ENCODE peak calls at places on chromosome X, in six cellular contexts. D, W, O, H, P and Z are unnamed samples.

GRCh38 chrX:70452143-70452733 is 7.6 kb downstream of the DLG3 start:
- DNase-seq in D (peak; percentile 68), W (peak; percentile 17), O (peak; percentile 68), H (peak; percentile 59), P (peak; percentile 57), Z (peak; percentile 49)

GRCh38 chrX:16278927-16279326 is 111.6 kb downstream of the MAGEB17 start:
- DNase-seq in D (no peak), W (no peak), O (no peak), H (peak; percentile 12), P (no peak), Z (no peak)

GRCh38 chrX:125203379-125203736 is 116.3 kb upstream of the TEX13C start:
- DNase-seq in D (peak; percentile 51), W (no peak), O (peak; percentile 63), H (peak; percentile 40), P (peak; percentile 8), Z (no peak)

GRCh38 chrX:106946449-106946848 is 26.2 kb downstream of the CLDN2 start:
- DNase-seq in D (no peak), W (no peak), O (no peak), H (no peak), P (no peak), Z (no peak)

GRCh38 chrX:22395372-22395771 is 122.7 kb downstream of the CBLL2 start:
- DNase-seq in D (no peak), W (peak; percentile 59), O (no peak), H (no peak), P (no peak), Z (no peak)

GRCh38 chrX:121013897-121014455 is 28.4 kb upstream of the CT47A1 start:
- DNase-seq in D (no peak), W (no peak), O (no peak), H (no peak), P (no peak), Z (no peak)

GRCh38 chrX:68146054-68146453 is 287.2 kb downstream of the OPHN1 start:
- DNase-seq in D (no peak), W (peak; percentile 62), O (no peak), H (peak; percentile 20), P (no peak), Z (no peak)

GRCh38 chrX:48508400-48509244 is at the start of gene PORCN:
- DNase-seq in D (peak; percentile 92), W (peak; percentile 35), O (peak; percentile 89), H (peak; percentile 84), P (peak; percentile 87), Z (peak; percentile 84)

GRCh38 chrX:106959897-106960296 is 39.7 kb downstream of the CLDN2 start:
- DNase-seq in D (no peak), W (peak; percentile 33), O (no peak), H (peak; percentile 47), P (no peak), Z (no peak)

GRCh38 chrX:56563231-56564116 is at the start of gene UBQLN2:
- DNase-seq in D (peak; percentile 90), W (peak; percentile 70), O (peak; percentile 87), H (peak; percentile 80), P (peak; percentile 84), Z (peak; percentile 73)

GRCh38 chrX:110992611-110993010 is 103.4 kb upstream of the PAK3 start:
- DNase-seq in D (no peak), W (peak; percentile 13), O (no peak), H (peak; percentile 65), P (no peak), Z (no peak)

GRCh38 chrX:96807318-96807717 is 76.4 kb upstream of the RPA4 start:
- DNase-seq in D (no peak), W (no peak), O (no peak), H (no peak), P (no peak), Z (no peak)

GRCh38 chrX:3743821-3744439 is 30.5 kb upstream of the PRKX start:
- DNase-seq in D (no peak), W (no peak), O (no peak), H (no peak), P (no peak), Z (no peak)

GRCh38 chrX:17023670-17024069 is 77.2 kb downstream of the REPS2 start:
- DNase-seq in D (no peak), W (no peak), O (no peak), H (no peak), P (no peak), Z (no peak)

GRCh38 chrX:6228720-6229119 is at the start of gene NLGN4X:
- DNase-seq in D (no peak), W (no peak), O (no peak), H (peak; percentile 51), P (no peak), Z (no peak)

GRCh38 chrX:42943051-42943450 is 165.1 kb upstream of the PPP1R2C start:
- DNase-seq in D (no peak), W (no peak), O (no peak), H (no peak), P (no peak), Z (no peak)

DNA sequence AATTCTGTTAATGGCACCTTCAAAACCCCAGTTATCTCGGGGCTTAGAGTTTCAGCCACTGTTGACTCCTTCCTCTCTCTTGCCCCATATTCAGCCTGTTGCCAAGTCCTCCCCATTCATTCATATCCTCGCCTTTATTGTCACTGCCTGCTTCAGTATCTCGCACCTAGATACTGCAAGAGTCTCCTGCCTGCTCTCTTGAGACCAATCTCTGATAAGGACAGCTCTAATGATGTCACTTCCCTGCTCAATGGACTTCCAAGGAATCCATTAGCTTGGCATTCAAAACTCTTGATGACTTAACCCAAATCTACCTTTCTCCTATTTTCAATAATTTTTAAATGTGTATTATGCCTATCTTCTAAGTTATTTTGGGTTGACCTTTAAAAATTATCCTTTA is 1.1 kb upstream of the UBE2A start:
- DNase-seq in D (no peak), W (no peak), O (no peak), H (no peak), P (no peak), Z (no peak)
- H3K27ac ChIP-seq in D (peak overlapping the region; percentile 89), W (no peak overlapping the region), O (peak overlapping the region; percentile 95), H (no peak overlapping the region), P (peak overlapping the region; percentile 89), Z (no peak overlapping the region)

GRCh38 chrX:20479048-20479447 is 212.3 kb upstream of the RPS6KA3 start:
- DNase-seq in D (no peak), W (no peak), O (no peak), H (no peak), P (no peak), Z (no peak)
- H3K4me1 ChIP-seq in D (no peaks in the 10 kb centered on the region), W (no peaks in the 10 kb centered on the region), O (no peaks in the 10 kb centered on the region), H (no peaks in the 10 kb centered on the region), P (no peaks in the 10 kb centered on the region), Z (no peaks in the 10 kb centered on the region)

GRCh38 chrX:99798951-99799350 is 611.1 kb downstream of the PCDH19 start:
- DNase-seq in D (no peak), W (no peak), O (no peak), H (no peak), P (no peak), Z (no peak)
- H3K27me3 ChIP-seq in D (no peaks in the 10 kb centered on the region), W (no peaks in the 10 kb centered on the region), O (no peaks in the 10 kb centered on the region), H (no peaks in the 10 kb centered on the region), P (no peaks in the 10 kb centered on the region), Z (no peaks in the 10 kb centered on the region)

GRCh38 chrX:135302269-135302873 is 6.9 kb upstream of the ETDC start:
- DNase-seq in D (no peak), W (no peak), O (no peak), H (peak; percentile 25), P (no peak), Z (no peak)
- H3K27ac ChIP-seq in D (no peak overlapping the region), W (no peak overlapping the region), O (no peak overlapping the region), H (no peak overlapping the region), P (no peak overlapping the region), Z (no peak overlapping the region)

GRCh38 chrX:24148118-24148517 is 1.4 kb upstream of the ZFX start:
- DNase-seq in D (no peak), W (peak; percentile 11), O (no peak), H (no peak), P (no peak), Z (no peak)
- H3K4me1 ChIP-seq in D (peaks cover 57% of the 10 kb centered on the region), W (peaks cover 9% of the 10 kb centered on the region), O (peaks cover 37% of the 10 kb centered on the region), H (peaks cover 59% of the 10 kb centered on the region), P (peaks cover 39% of the 10 kb centered on the region), Z (peaks cover 4% of the 10 kb centered on the region)

GRCh38 chrX:18353931-18354368 is 538 bp downstream of the SCML2 start:
- DNase-seq in D (no peak), W (no peak), O (no peak), H (peak; percentile 70), P (peak; percentile 8), Z (no peak)
- H3K27me3 ChIP-seq in D (peaks cover 3% of the 10 kb centered on the region), W (peaks cover 5% of the 10 kb centered on the region), O (no peaks in the 10 kb centered on the region), H (peaks cover 26% of the 10 kb centered on the region), P (peaks cover 60% of the 10 kb centered on the region), Z (peaks cover 10% of the 10 kb centered on the region)

GRCh38 chrX:24405959-24406358 is 45.5 kb downstream of the SUPT20HL1 start:
- DNase-seq in D (no peak), W (no peak), O (no peak), H (no peak), P (no peak), Z (no peak)
- H3K27ac ChIP-seq in D (no peak overlapping the region), W (no peak overlapping the region), O (no peak overlapping the region), H (no peak overlapping the region), P (no peak overlapping the region), Z (no peak overlapping the region)

GRCh38 chrX:153731117-153731844 is 6.6 kb downstream of the ABCD1 start:
- DNase-seq in D (no peak), W (no peak), O (no peak), H (no peak), P (no peak), Z (no peak)
- H3K4me1 ChIP-seq in D (peaks cover 26% of the 10 kb centered on the region), W (peaks cover 11% of the 10 kb centered on the region), O (peaks cover 21% of the 10 kb centered on the region), H (peaks cover 4% of the 10 kb centered on the region), P (peaks cover 14% of the 10 kb centered on the region), Z (no peaks in the 10 kb centered on the region)

GRCh38 chrX:9356846-9357245 is 108.0 kb upstream of the TBL1X start:
- DNase-seq in D (no peak), W (peak; percentile 33), O (no peak), H (no peak), P (no peak), Z (no peak)
- H3K27me3 ChIP-seq in D (no peaks in the 10 kb centered on the region), W (no peaks in the 10 kb centered on the region), O (no peaks in the 10 kb centered on the region), H (no peaks in the 10 kb centered on the region), P (no peaks in the 10 kb centered on the region), Z (no peaks in the 10 kb centered on the region)

GRCh38 chrX:12118134-12118533 is 20.1 kb upstream of the FRMPD4 start:
- DNase-seq in D (no peak), W (peak; percentile 35), O (no peak), H (no peak), P (no peak), Z (no peak)

GRCh38 chrX:12113321-12113720 is 25.0 kb upstream of the FRMPD4 start:
- DNase-seq in D (no peak), W (peak; percentile 22), O (no peak), H (no peak), P (no peak), Z (no peak)

DNA sequence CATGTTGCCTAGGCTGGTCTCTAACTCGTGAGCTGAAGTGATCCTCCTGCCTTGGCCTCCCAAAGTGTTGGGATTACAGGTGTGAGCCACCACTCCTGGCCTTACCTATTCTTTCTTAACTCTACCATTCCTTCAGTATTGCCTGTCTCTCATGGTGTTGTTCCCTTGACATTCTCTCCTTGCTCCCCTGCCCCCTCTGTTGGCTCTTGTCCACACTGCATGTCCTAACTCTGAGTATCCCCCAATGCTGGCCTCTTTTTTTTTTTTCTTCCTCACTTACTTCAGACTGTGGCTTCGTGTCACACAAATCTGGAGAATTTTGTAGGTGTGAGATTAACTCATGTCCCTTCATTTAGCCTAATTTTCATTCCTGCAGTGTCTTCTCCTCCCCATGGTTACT is 22.9 kb upstream of the FRMPD4 start:
- DNase-seq in D (no peak), W (no peak), O (no peak), H (peak; percentile 45), P (no peak), Z (no peak)
- H3K27ac ChIP-seq in D (no peak overlapping the region), W (no peak overlapping the region), O (no peak overlapping the region), H (no peak overlapping the region), P (no peak overlapping the region), Z (no peak overlapping the region)